ENCODE peak calls at places on chromosomes 2 and 18, in seven cellular contexts. One of them, this sample, is unnamed.

GRCh38 chr18:55110436-55110835 is 151.2 kb upstream of the CCDC68 start:
- DNase-seq in HuH-7.5: no peak
- DNase-seq in ascending aorta: no peak
- DNase-seq in HTR-8/SVneo: no peak
- DNase-seq in right atrium auricular region: no peak
- DNase-seq in stimulated activated CD4-positive, alpha-beta T cell treated with anti-CD3 and anti-CD28 coated beads, TNF-alpha, amount 100 ng/mL, for 24 hours: no peak
- DNase-seq in pancreas: no peak
- DNase-seq in this sample: no peak

GRCh38 chr18:42486296-42486695 is 531.3 kb downstream of the PIK3C3 start:
- DNase-seq in HuH-7.5: no peak
- DNase-seq in ascending aorta: no peak
- DNase-seq in HTR-8/SVneo: no peak
- DNase-seq in right atrium auricular region: no peak
- DNase-seq in stimulated activated CD4-positive, alpha-beta T cell treated with anti-CD3 and anti-CD28 coated beads, TNF-alpha, amount 100 ng/mL, for 24 hours: no peak
- DNase-seq in pancreas: no peak
- DNase-seq in this sample: no peak

GRCh38 chr2:61885896-61886603 is 2.4 kb downstream of the CCT4 start:
- DNase-seq in HuH-7.5: no peak
- DNase-seq in ascending aorta: no peak
- DNase-seq in HTR-8/SVneo: no peak
- DNase-seq in right atrium auricular region: no peak
- DNase-seq in stimulated activated CD4-positive, alpha-beta T cell treated with anti-CD3 and anti-CD28 coated beads, TNF-alpha, amount 100 ng/mL, for 24 hours: no peak
- DNase-seq in pancreas: no peak
- DNase-seq in this sample: no peak

GRCh38 chr18:53909668-53910067 is 314.8 kb downstream of the MBD2 start:
- DNase-seq in HuH-7.5: no peak
- DNase-seq in ascending aorta: no peak
- DNase-seq in HTR-8/SVneo: peak
- DNase-seq in right atrium auricular region: no peak
- DNase-seq in stimulated activated CD4-positive, alpha-beta T cell treated with anti-CD3 and anti-CD28 coated beads, TNF-alpha, amount 100 ng/mL, for 24 hours: no peak
- DNase-seq in pancreas: no peak
- DNase-seq in this sample: peak

GRCh38 chr2:239326831-239327535 is 73.8 kb downstream of the HDAC4 start:
- DNase-seq in HuH-7.5: no peak
- DNase-seq in ascending aorta: no peak
- DNase-seq in HTR-8/SVneo: no peak
- DNase-seq in right atrium auricular region: peak
- DNase-seq in stimulated activated CD4-positive, alpha-beta T cell treated with anti-CD3 and anti-CD28 coated beads, TNF-alpha, amount 100 ng/mL, for 24 hours: peak
- DNase-seq in pancreas: peak
- DNase-seq in this sample: no peak

GRCh38 chr2:240462073-240462703 is 26.7 kb downstream of the GPC1 start:
- DNase-seq in HuH-7.5: peak
- DNase-seq in ascending aorta: peak
- DNase-seq in HTR-8/SVneo: no peak
- DNase-seq in right atrium auricular region: no peak
- DNase-seq in stimulated activated CD4-positive, alpha-beta T cell treated with anti-CD3 and anti-CD28 coated beads, TNF-alpha, amount 100 ng/mL, for 24 hours: no peak
- DNase-seq in pancreas: no peak
- DNase-seq in this sample: peak

GRCh38 chr2:239956818-239957261 is 68.3 kb downstream of the NDUFA10 start:
- DNase-seq in HuH-7.5: no peak
- DNase-seq in ascending aorta: no peak
- DNase-seq in HTR-8/SVneo: no peak
- DNase-seq in right atrium auricular region: no peak
- DNase-seq in stimulated activated CD4-positive, alpha-beta T cell treated with anti-CD3 and anti-CD28 coated beads, TNF-alpha, amount 100 ng/mL, for 24 hours: no peak
- DNase-seq in pancreas: no peak
- DNase-seq in this sample: no peak

GRCh38 chr2:68278169-68278568 is 25.8 kb upstream of the PPP3R1 start:
- DNase-seq in HuH-7.5: no peak
- DNase-seq in ascending aorta: no peak
- DNase-seq in HTR-8/SVneo: no peak
- DNase-seq in right atrium auricular region: no peak
- DNase-seq in stimulated activated CD4-positive, alpha-beta T cell treated with anti-CD3 and anti-CD28 coated beads, TNF-alpha, amount 100 ng/mL, for 24 hours: no peak
- DNase-seq in pancreas: no peak
- DNase-seq in this sample: no peak

GRCh38 chr2:124241-124880 is 78.1 kb upstream of the FAM110C start:
- DNase-seq in HuH-7.5: no peak
- DNase-seq in ascending aorta: no peak
- DNase-seq in HTR-8/SVneo: no peak
- DNase-seq in right atrium auricular region: no peak
- DNase-seq in stimulated activated CD4-positive, alpha-beta T cell treated with anti-CD3 and anti-CD28 coated beads, TNF-alpha, amount 100 ng/mL, for 24 hours: no peak
- DNase-seq in pancreas: no peak
- DNase-seq in this sample: no peak

GRCh38 chr2:73292316-73292905 is 937 bp downstream of the EGR4 start:
- DNase-seq in HuH-7.5: no peak
- DNase-seq in ascending aorta: no peak
- DNase-seq in HTR-8/SVneo: no peak
- DNase-seq in right atrium auricular region: no peak
- DNase-seq in stimulated activated CD4-positive, alpha-beta T cell treated with anti-CD3 and anti-CD28 coated beads, TNF-alpha, amount 100 ng/mL, for 24 hours: no peak
- DNase-seq in pancreas: no peak
- DNase-seq in this sample: no peak

GRCh38 chr2:196201229-196201998 is 30.0 kb upstream of the STK17B start:
- DNase-seq in HuH-7.5: no peak
- DNase-seq in ascending aorta: no peak
- DNase-seq in HTR-8/SVneo: no peak
- DNase-seq in right atrium auricular region: no peak
- DNase-seq in stimulated activated CD4-positive, alpha-beta T cell treated with anti-CD3 and anti-CD28 coated beads, TNF-alpha, amount 100 ng/mL, for 24 hours: no peak
- DNase-seq in pancreas: no peak
- DNase-seq in this sample: no peak

GRCh38 chr18:79479761-79480161 is 84.0 kb downstream of the NFATC1 start:
- DNase-seq in HuH-7.5: no peak
- DNase-seq in ascending aorta: no peak
- DNase-seq in HTR-8/SVneo: no peak
- DNase-seq in right atrium auricular region: no peak
- DNase-seq in stimulated activated CD4-positive, alpha-beta T cell treated with anti-CD3 and anti-CD28 coated beads, TNF-alpha, amount 100 ng/mL, for 24 hours: no peak
- DNase-seq in pancreas: peak
- DNase-seq in this sample: no peak

GRCh38 chr2:42424033-42424432 is 63.0 kb upstream of the COX7A2L start:
- DNase-seq in HuH-7.5: no peak
- DNase-seq in ascending aorta: no peak
- DNase-seq in HTR-8/SVneo: no peak
- DNase-seq in right atrium auricular region: no peak
- DNase-seq in stimulated activated CD4-positive, alpha-beta T cell treated with anti-CD3 and anti-CD28 coated beads, TNF-alpha, amount 100 ng/mL, for 24 hours: no peak
- DNase-seq in pancreas: no peak
- DNase-seq in this sample: no peak

GRCh38 chr2:113005030-113005509 is at the start of gene IL36A:
- DNase-seq in HuH-7.5: no peak
- DNase-seq in ascending aorta: no peak
- DNase-seq in HTR-8/SVneo: no peak
- DNase-seq in right atrium auricular region: no peak
- DNase-seq in stimulated activated CD4-positive, alpha-beta T cell treated with anti-CD3 and anti-CD28 coated beads, TNF-alpha, amount 100 ng/mL, for 24 hours: no peak
- DNase-seq in pancreas: no peak
- DNase-seq in this sample: no peak

GRCh38 chr18:69402219-69402989 is 1.7 kb downstream of the DOK6 start:
- DNase-seq in HuH-7.5: peak
- DNase-seq in ascending aorta: no peak
- DNase-seq in HTR-8/SVneo: no peak
- DNase-seq in right atrium auricular region: no peak
- DNase-seq in stimulated activated CD4-positive, alpha-beta T cell treated with anti-CD3 and anti-CD28 coated beads, TNF-alpha, amount 100 ng/mL, for 24 hours: no peak
- DNase-seq in pancreas: no peak
- DNase-seq in this sample: no peak